ENCODE peak calls at places on chromosome 1, in eight cellular contexts. One of them, this sample, is unnamed. For H3K4me1, the result is how much of the 10 kb centered on the place peaks cover.

GRCh38 chr1:28973850-28974841 is 59.8 kb downstream of the EPB41 start:
- DNase-seq in Panc1: no peak
- DNase-seq in psoas muscle: no peak
- DNase-seq in mesenchymal stem cell: peak
- DNase-seq in heart left ventricle: no peak
- DNase-seq in MM.1S: no peak
- DNase-seq in ovary: no peak
- DNase-seq in heart right ventricle: no peak
- DNase-seq in this sample: no peak

GRCh38 chr1:25562928-25563283 is 19.5 kb downstream of the LDLRAP1 start:
- DNase-seq in psoas muscle: peak
- DNase-seq in heart left ventricle: no peak
- DNase-seq in mesenchymal stem cell: no peak
- DNase-seq in ovary: no peak
- DNase-seq in MM.1S: no peak
- DNase-seq in heart right ventricle: no peak
- DNase-seq in Panc1: no peak
- DNase-seq in this sample: no peak

GRCh38 chr1:12309783-12310742 is 80.2 kb downstream of the VPS13D start:
- DNase-seq in MM.1S: no peak
- DNase-seq in mesenchymal stem cell: no peak
- DNase-seq in heart right ventricle: no peak
- DNase-seq in psoas muscle: no peak
- DNase-seq in ovary: no peak
- DNase-seq in heart left ventricle: no peak
- DNase-seq in Panc1: no peak
- DNase-seq in this sample: peak

GRCh38 chr1:201025571-201026002 is 2.1 kb upstream of the KIF21B start:
- DNase-seq in heart left ventricle: no peak
- DNase-seq in ovary: no peak
- DNase-seq in MM.1S: peak
- DNase-seq in psoas muscle: no peak
- DNase-seq in heart right ventricle: no peak
- DNase-seq in mesenchymal stem cell: peak
- DNase-seq in Panc1: no peak
- DNase-seq in this sample: no peak

GRCh38 chr1:232144696-232145230 is 485.2 kb downstream of the SIPA1L2 start:
- DNase-seq in heart right ventricle: no peak
- DNase-seq in Panc1: no peak
- DNase-seq in MM.1S: no peak
- DNase-seq in ovary: no peak
- DNase-seq in psoas muscle: no peak
- DNase-seq in mesenchymal stem cell: no peak
- DNase-seq in heart left ventricle: no peak
- DNase-seq in this sample: no peak

GRCh38 chr1:248828845-248829244 is 3.1 kb upstream of the SH3BP5L start:
- DNase-seq in ovary: no peak
- DNase-seq in heart right ventricle: no peak
- DNase-seq in psoas muscle: no peak
- DNase-seq in mesenchymal stem cell: peak
- DNase-seq in heart left ventricle: no peak
- DNase-seq in Panc1: no peak
- DNase-seq in MM.1S: no peak
- DNase-seq in this sample: no peak

GRCh38 chr1:202126426-202126825 is 3.7 kb downstream of the GPR37L1 start:
- DNase-seq in psoas muscle: no peak
- DNase-seq in mesenchymal stem cell: no peak
- DNase-seq in heart left ventricle: no peak
- DNase-seq in Panc1: no peak
- DNase-seq in ovary: no peak
- DNase-seq in MM.1S: no peak
- DNase-seq in heart right ventricle: no peak
- DNase-seq in this sample: no peak

GRCh38 chr1:77833521-77834100 is 54.2 kb downstream of the MIGA1 start:
- DNase-seq in MM.1S: no peak
- DNase-seq in mesenchymal stem cell: peak
- DNase-seq in heart right ventricle: no peak
- DNase-seq in psoas muscle: no peak
- DNase-seq in Panc1: no peak
- DNase-seq in heart left ventricle: no peak
- DNase-seq in ovary: no peak
- DNase-seq in this sample: no peak

GRCh38 chr1:78176448-78176847 is 130.7 kb downstream of the GIPC2 start:
- DNase-seq in ovary: no peak
- DNase-seq in MM.1S: no peak
- DNase-seq in heart right ventricle: no peak
- DNase-seq in heart left ventricle: peak
- DNase-seq in Panc1: no peak
- DNase-seq in psoas muscle: no peak
- DNase-seq in mesenchymal stem cell: peak
- DNase-seq in this sample: no peak

GRCh38 chr1:237383825-237384612 is 342.0 kb downstream of the RYR2 start:
- DNase-seq in MM.1S: no peak
- DNase-seq in psoas muscle: no peak
- DNase-seq in ovary: no peak
- DNase-seq in mesenchymal stem cell: no peak
- DNase-seq in Panc1: no peak
- DNase-seq in heart left ventricle: no peak
- DNase-seq in heart right ventricle: no peak
- DNase-seq in this sample: no peak

GRCh38 chr1:241842565-241842964 is 5.4 kb upstream of the EXO1 start:
- DNase-seq in Panc1: no peak
- DNase-seq in MM.1S: no peak
- DNase-seq in heart right ventricle: no peak
- DNase-seq in mesenchymal stem cell: peak
- DNase-seq in ovary: no peak
- DNase-seq in heart left ventricle: no peak
- DNase-seq in psoas muscle: no peak
- DNase-seq in this sample: no peak

GRCh38 chr1:37958690-37959089 is 11.8 kb upstream of the INPP5B start:
- DNase-seq in psoas muscle: no peak
- DNase-seq in heart left ventricle: no peak
- DNase-seq in mesenchymal stem cell: peak
- DNase-seq in ovary: no peak
- DNase-seq in heart right ventricle: no peak
- DNase-seq in MM.1S: no peak
- DNase-seq in Panc1: no peak
- DNase-seq in this sample: no peak

GRCh38 chr1:119314001-119314796 is 54.4 kb upstream of the HAO2 start:
- DNase-seq in Panc1: no peak
- DNase-seq in psoas muscle: no peak
- DNase-seq in mesenchymal stem cell: no peak
- DNase-seq in heart left ventricle: no peak
- DNase-seq in heart right ventricle: no peak
- DNase-seq in ovary: no peak
- DNase-seq in MM.1S: no peak
- DNase-seq in this sample: no peak

GRCh38 chr1:78286686-78287085 is 204.1 kb upstream of the PTGFR start:
- DNase-seq in MM.1S: no peak
- DNase-seq in heart right ventricle: no peak
- DNase-seq in heart left ventricle: no peak
- DNase-seq in ovary: no peak
- DNase-seq in psoas muscle: no peak
- DNase-seq in mesenchymal stem cell: peak
- DNase-seq in Panc1: peak
- DNase-seq in this sample: no peak

GRCh38 chr1:78303620-78304019 is 187.2 kb upstream of the PTGFR start:
- DNase-seq in heart left ventricle: peak
- DNase-seq in mesenchymal stem cell: peak
- DNase-seq in MM.1S: no peak
- DNase-seq in ovary: peak
- DNase-seq in Panc1: no peak
- DNase-seq in psoas muscle: peak
- DNase-seq in heart right ventricle: peak
- DNase-seq in this sample: no peak

DNA sequence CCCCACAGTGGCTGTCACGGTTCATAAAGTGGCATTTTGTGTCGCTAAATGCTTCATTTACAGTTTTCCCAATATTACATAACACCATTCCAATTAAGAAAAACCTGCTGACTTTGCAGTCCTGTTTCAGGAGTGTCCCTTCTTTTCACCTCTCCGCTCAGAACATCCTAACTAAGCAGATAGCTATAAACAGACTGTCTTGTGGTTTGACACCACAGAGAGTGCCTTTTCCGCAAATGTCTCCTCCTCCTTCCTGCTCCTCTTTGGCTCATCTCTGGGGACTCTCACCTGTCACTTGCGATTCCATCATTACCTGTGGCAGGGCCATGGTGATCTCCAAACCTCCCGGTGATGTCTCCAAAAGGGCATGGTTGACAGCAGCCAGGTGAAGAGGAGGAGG is 119.0 kb downstream of the CNIH3 start:
- DNase-seq in mesenchymal stem cell: no peak
- DNase-seq in ovary: no peak
- DNase-seq in heart right ventricle: no peak
- DNase-seq in MM.1S: no peak
- DNase-seq in heart left ventricle: no peak
- DNase-seq in psoas muscle: no peak
- DNase-seq in Panc1: no peak
- DNase-seq in this sample: no peak
- H3K4me1 ChIP-seq in mesenchymal stem cell: under half
- H3K4me1 ChIP-seq in ovary: under half
- H3K4me1 ChIP-seq in heart right ventricle: under half
- H3K4me1 ChIP-seq in MM.1S: under half
- H3K4me1 ChIP-seq in heart left ventricle: under half
- H3K4me1 ChIP-seq in psoas muscle: under half
- H3K4me1 ChIP-seq in Panc1: under half
- H3K4me1 ChIP-seq in this sample: under half

GRCh38 chr1:105865546-105865945 is 1190.9 kb upstream of the PRMT6 start:
- DNase-seq in mesenchymal stem cell: no peak
- DNase-seq in heart right ventricle: no peak
- DNase-seq in heart left ventricle: no peak
- DNase-seq in ovary: no peak
- DNase-seq in MM.1S: no peak
- DNase-seq in psoas muscle: no peak
- DNase-seq in Panc1: no peak
- DNase-seq in this sample: no peak
- H3K4me1 ChIP-seq in mesenchymal stem cell: under half
- H3K4me1 ChIP-seq in heart right ventricle: under half
- H3K4me1 ChIP-seq in heart left ventricle: under half
- H3K4me1 ChIP-seq in ovary: under half
- H3K4me1 ChIP-seq in MM.1S: under half
- H3K4me1 ChIP-seq in psoas muscle: under half
- H3K4me1 ChIP-seq in Panc1: under half
- H3K4me1 ChIP-seq in this sample: under half

GRCh38 chr1:117633068-117633345 is 27.2 kb downstream of the TENT5C start:
- DNase-seq in mesenchymal stem cell: no peak
- DNase-seq in heart left ventricle: no peak
- DNase-seq in ovary: no peak
- DNase-seq in heart right ventricle: no peak
- DNase-seq in MM.1S: peak
- DNase-seq in Panc1: no peak
- DNase-seq in psoas muscle: no peak
- DNase-seq in this sample: no peak
- H3K4me1 ChIP-seq in mesenchymal stem cell: under half
- H3K4me1 ChIP-seq in heart left ventricle: under half
- H3K4me1 ChIP-seq in ovary: under half
- H3K4me1 ChIP-seq in heart right ventricle: under half
- H3K4me1 ChIP-seq in MM.1S: half or more
- H3K4me1 ChIP-seq in Panc1: under half
- H3K4me1 ChIP-seq in psoas muscle: under half
- H3K4me1 ChIP-seq in this sample: under half

GRCh38 chr1:3122311-3122710 is 53.3 kb downstream of the PRDM16 start:
- DNase-seq in psoas muscle: no peak
- DNase-seq in Panc1: no peak
- DNase-seq in MM.1S: no peak
- DNase-seq in ovary: no peak
- DNase-seq in heart left ventricle: no peak
- DNase-seq in heart right ventricle: no peak
- DNase-seq in mesenchymal stem cell: no peak
- DNase-seq in this sample: no peak
- H3K4me1 ChIP-seq in psoas muscle: under half
- H3K4me1 ChIP-seq in Panc1: under half
- H3K4me1 ChIP-seq in MM.1S: under half
- H3K4me1 ChIP-seq in ovary: under half
- H3K4me1 ChIP-seq in heart left ventricle: under half
- H3K4me1 ChIP-seq in heart right ventricle: under half
- H3K4me1 ChIP-seq in mesenchymal stem cell: under half
- H3K4me1 ChIP-seq in this sample: half or more

DNA sequence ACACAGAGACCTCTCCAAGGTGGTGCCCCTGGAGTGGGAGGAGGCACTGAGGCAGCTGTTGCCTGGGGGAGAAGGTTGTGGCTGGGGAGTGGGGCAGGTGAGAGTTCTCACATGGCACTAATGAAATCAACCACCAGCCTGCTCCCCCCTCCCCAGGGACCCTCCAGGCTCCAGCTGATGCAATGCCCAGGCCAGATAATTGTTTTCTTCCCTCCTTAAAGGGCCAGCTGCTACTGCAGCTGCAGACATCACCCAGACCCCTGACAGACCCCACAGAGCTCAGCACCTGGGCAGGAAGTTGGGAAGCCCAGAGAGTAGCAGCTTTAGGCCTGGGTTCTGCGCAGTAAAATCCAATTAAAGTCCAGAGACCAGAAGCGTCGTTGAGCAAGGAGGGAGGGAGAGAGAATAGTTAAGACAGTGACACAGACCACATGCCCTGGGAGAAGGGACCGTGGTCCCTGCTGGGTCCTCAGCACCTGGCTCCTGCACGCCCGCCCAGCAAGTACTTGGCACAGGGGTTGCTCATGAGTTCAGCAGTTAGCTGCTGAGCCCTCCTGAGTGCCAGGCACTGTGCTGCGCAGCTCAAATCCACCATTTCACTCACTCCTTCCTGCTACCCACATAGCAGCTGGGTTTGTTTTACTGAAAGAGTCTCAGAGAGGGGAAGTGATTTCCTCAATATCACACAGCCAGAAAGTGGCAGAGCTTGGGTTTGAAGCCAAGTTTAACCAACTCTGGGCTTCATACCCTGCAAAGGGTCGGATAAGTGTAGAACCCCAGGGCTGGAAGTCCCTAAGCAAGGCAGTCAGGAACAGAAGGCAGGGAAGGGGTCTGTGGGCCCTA is 1.9 kb downstream of the RIMS3 start:
- DNase-seq in mesenchymal stem cell: no peak
- DNase-seq in ovary: no peak
- DNase-seq in heart right ventricle: no peak
- DNase-seq in heart left ventricle: no peak
- DNase-seq in MM.1S: no peak
- DNase-seq in psoas muscle: no peak
- DNase-seq in Panc1: no peak
- DNase-seq in this sample: no peak
- H3K4me1 ChIP-seq in mesenchymal stem cell: under half
- H3K4me1 ChIP-seq in ovary: under half
- H3K4me1 ChIP-seq in heart right ventricle: under half
- H3K4me1 ChIP-seq in heart left ventricle: under half
- H3K4me1 ChIP-seq in MM.1S: under half
- H3K4me1 ChIP-seq in psoas muscle: under half
- H3K4me1 ChIP-seq in Panc1: under half
- H3K4me1 ChIP-seq in this sample: half or more

DNA sequence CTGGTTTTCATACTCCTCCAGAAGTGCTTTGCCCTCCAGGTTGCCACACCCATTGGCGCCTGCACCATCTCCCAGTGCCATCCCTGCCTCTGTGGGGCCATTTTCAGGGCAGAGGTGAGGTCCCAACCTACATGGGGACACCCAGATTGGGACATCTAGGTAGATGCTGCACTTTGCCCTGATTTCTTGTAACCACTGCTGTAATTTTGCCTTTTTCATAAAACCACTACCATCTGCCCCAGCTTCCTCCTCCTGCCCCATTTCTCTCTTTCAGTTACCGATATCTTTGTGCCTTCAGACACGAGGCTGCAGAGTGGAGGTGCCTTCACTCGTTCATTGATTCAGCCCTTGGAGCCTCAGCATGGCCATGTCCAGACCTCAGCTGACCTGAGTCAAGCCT is 21.4 kb downstream of the FAAH start:
- DNase-seq in ovary: no peak
- DNase-seq in psoas muscle: peak
- DNase-seq in mesenchymal stem cell: no peak
- DNase-seq in Panc1: no peak
- DNase-seq in heart left ventricle: no peak
- DNase-seq in heart right ventricle: no peak
- DNase-seq in MM.1S: no peak
- DNase-seq in this sample: no peak
- H3K4me1 ChIP-seq in ovary: under half
- H3K4me1 ChIP-seq in psoas muscle: under half
- H3K4me1 ChIP-seq in mesenchymal stem cell: under half
- H3K4me1 ChIP-seq in Panc1: under half
- H3K4me1 ChIP-seq in heart left ventricle: under half
- H3K4me1 ChIP-seq in heart right ventricle: under half
- H3K4me1 ChIP-seq in MM.1S: under half
- H3K4me1 ChIP-seq in this sample: under half